ENCODE peak calls at places on chromosomes 3 and 15, in four cellular contexts. One of them, this sample, is unnamed.

GRCh38 chr3:37739579-37740290 is 121.9 kb upstream of the CTDSPL start:
- DNase-seq in HTR-8/SVneo: no peak
- DNase-seq in progenitor cell of endocrine pancreas: no peak
- DNase-seq in T-cell: no peak
- DNase-seq in this sample: no peak

GRCh38 chr3:93981649-93982048 is 1.7 kb downstream of the ARL13B start:
- DNase-seq in T-cell: no peak
- DNase-seq in HTR-8/SVneo: no peak
- DNase-seq in progenitor cell of endocrine pancreas: no peak
- DNase-seq in this sample: no peak

GRCh38 chr3:114649331-114649730 is 355.5 kb downstream of the TIGIT start:
- DNase-seq in progenitor cell of endocrine pancreas: no peak
- DNase-seq in T-cell: no peak
- DNase-seq in HTR-8/SVneo: no peak
- DNase-seq in this sample: no peak

GRCh38 chr3:151309566-151309965 is 7.1 kb downstream of the GPR87 start:
- DNase-seq in T-cell: no peak
- DNase-seq in HTR-8/SVneo: no peak
- DNase-seq in progenitor cell of endocrine pancreas: no peak
- DNase-seq in this sample: no peak

GRCh38 chr3:149180057-149180573 is 41.5 kb downstream of the CP start:
- DNase-seq in T-cell: no peak
- DNase-seq in progenitor cell of endocrine pancreas: no peak
- DNase-seq in HTR-8/SVneo: peak
- DNase-seq in this sample: no peak

GRCh38 chr3:68249265-68249664 is 594.9 kb upstream of the SUCLG2 start:
- DNase-seq in HTR-8/SVneo: no peak
- DNase-seq in T-cell: no peak
- DNase-seq in progenitor cell of endocrine pancreas: no peak
- DNase-seq in this sample: no peak

GRCh38 chr15:36778516-36778915 is 199.1 kb downstream of the CDIN1 start:
- DNase-seq in T-cell: no peak
- DNase-seq in HTR-8/SVneo: no peak
- DNase-seq in progenitor cell of endocrine pancreas: no peak
- DNase-seq in this sample: no peak

GRCh38 chr15:69016021-69016595 is 1.6 kb downstream of the NOX5 start:
- DNase-seq in HTR-8/SVneo: no peak
- DNase-seq in T-cell: no peak
- DNase-seq in progenitor cell of endocrine pancreas: no peak
- DNase-seq in this sample: no peak